ENCODE peak calls at places on chromosomes 13 and 19, in nine cellular contexts. A, B, R, X, F, S, I, V and W are unnamed samples.
A peak's percentile ranks its signal among the peaks of the same experiment; 100 is the strongest.

GRCh38 chr19:53463263-53463662 is 4.3 kb upstream of the ZNF813 start:
- DNase-seq in B (no peak), R (peak; percentile 82), F (no peak), X (no peak), I (no peak), S (no peak), A (no peak), V (peak; percentile 58), W (no peak)

GRCh38 chr13:38763446-38764381 is 76.8 kb downstream of the FREM2 start:
- DNase-seq in B (peak; percentile 13), A (no peak), R (no peak), X (no peak), S (peak; percentile 7), I (no peak), F (peak; percentile 45), V (no peak), W (no peak)

GRCh38 chr19:16015805-16016173 is 60.5 kb upstream of the TPM4 start:
- DNase-seq in S (no peak), X (no peak), R (no peak), A (no peak), I (no peak), V (no peak), F (no peak), B (no peak), W (no peak)

GRCh38 chr13:109211616-109212015 is 574.8 kb downstream of the IRS2 start:
- DNase-seq in R (no peak), S (peak; percentile 24), X (no peak), B (no peak), A (no peak), V (no peak), I (no peak), F (no peak), W (no peak)

GRCh38 chr19:45469835-45470146 is 2.0 kb downstream of the FOSB start:
- DNase-seq in S (peak; percentile 86), A (peak; percentile 81), R (no peak), I (no peak), B (peak; percentile 90), V (no peak), X (peak; percentile 67), F (peak; percentile 79), W (peak; percentile 73)

GRCh38 chr13:37476874-37477273 is 121.7 kb downstream of the POSTN start:
- DNase-seq in A (no peak), B (no peak), X (no peak), I (no peak), F (no peak), V (no peak), R (no peak), S (no peak), W (no peak)

GRCh38 chr19:43759515-43759914 is 4.8 kb upstream of the SMG9 start:
- DNase-seq in A (no peak), F (no peak), V (no peak), X (no peak), R (no peak), I (no peak), S (peak; percentile 69), B (no peak), W (no peak)

GRCh38 chr13:63409791-63410351 is 1994.2 kb upstream of the PCDH20 start:
- DNase-seq in I (no peak), S (no peak), B (no peak), A (no peak), F (no peak), R (no peak), V (no peak), X (no peak), W (no peak)

GRCh38 chr19:46848389-46848788 is 2.3 kb downstream of the AP2S1 start:
- DNase-seq in B (no peak), X (no peak), V (no peak), F (no peak), A (no peak), I (no peak), S (no peak), R (no peak), W (no peak)

GRCh38 chr19:12093777-12094176 is 29.2 kb downstream of the ZNF844 start:
- DNase-seq in R (no peak), B (peak; percentile 61), X (no peak), I (no peak), A (no peak), S (no peak), V (no peak), F (no peak), W (no peak)

GRCh38 chr13:66624302-66624701 is 605.8 kb downstream of the PCDH9 start:
- DNase-seq in S (no peak), R (no peak), F (no peak), V (no peak), B (no peak), I (no peak), A (no peak), X (no peak), W (no peak)

GRCh38 chr13:51801631-51802099 is 2.3 kb downstream of the DHRS12 start:
- DNase-seq in I (no peak), X (no peak), S (no peak), V (peak; percentile 65), R (peak; percentile 67), A (no peak), F (peak; percentile 27), B (no peak), W (no peak)

GRCh38 chr19:39409886-39410619 is 2.4 kb upstream of the PLEKHG2 start:
- DNase-seq in V (peak; percentile 49), F (no peak), A (no peak), S (no peak), B (peak; percentile 70), I (no peak), R (peak; percentile 50), X (peak; percentile 60), W (peak; percentile 72)

GRCh38 chr13:48731957-48732569 is 78.3 kb downstream of the CYSLTR2 start:
- DNase-seq in R (peak; percentile 41), V (no peak), S (no peak), X (peak; percentile 61), F (no peak), B (peak; percentile 59), A (no peak), I (peak; percentile 57), W (peak; percentile 18)

GRCh38 chr19:14149509-14149994 is 13.2 kb upstream of the ASF1B start:
- DNase-seq in I (peak; percentile 26), F (no peak), A (no peak), R (peak; percentile 77), B (peak; percentile 55), V (peak; percentile 29), X (peak; percentile 44), S (no peak), W (peak; percentile 39)

GRCh38 chr19:13154241-13154778 is 4.1 kb downstream of the IER2 start:
- DNase-seq in R (peak; percentile 59), V (peak; percentile 22), S (peak; percentile 37), X (peak; percentile 48), I (peak; percentile 62), F (peak; percentile 41), B (peak; percentile 57), A (no peak), W (peak; percentile 47)

GRCh38 chr13:47033216-47033615 is 136.4 kb upstream of the HTR2A start:
- DNase-seq in A (no peak), S (no peak), R (no peak), I (no peak), F (no peak), B (no peak), X (no peak), V (no peak), W (no peak)

GRCh38 chr13:45047394-45048328 is 58.3 kb downstream of the GPALPP1 start:
- DNase-seq in S (peak; percentile 66), V (peak; percentile 50), R (peak; percentile 72), B (peak; percentile 82), A (peak; percentile 63), I (peak; percentile 68), X (peak; percentile 81), F (peak; percentile 29), W (peak; percentile 50)

GRCh38 chr19:47109541-47110375 is 3.8 kb downstream of the ZC3H4 start:
- DNase-seq in R (no peak), F (no peak), I (peak; percentile 48), A (no peak), V (no peak), B (no peak), S (no peak), X (peak; percentile 73), W (peak; percentile 6)